ENCODE peak calls at places on chromosomes 11 and 22, in ten cellular contexts. X is uterus; C is A549; Y is H9; I is psoas muscle; T is stomach; S is CD8-positive, alpha-beta memory T cell; R is MM.1S; K is pancreas; G is lower lobe of right lung. L is an unnamed sample.

GRCh38 chr11:134716582-134716981 is 304.5 kb upstream of the B3GAT1 start:
- DNase-seq in X (no peak), C (no peak), Y (no peak), I (no peak), T (no peak), S (no peak), R (no peak), K (no peak), G (no peak), L (no peak)

GRCh38 chr11:31160504-31161422 is 208.8 kb downstream of the DCDC1 start:
- DNase-seq in X (no peak), C (peak; percentile 25), Y (no peak), I (no peak), T (no peak), S (no peak), R (peak; percentile 15), K (no peak), G (no peak), L (no peak)

GRCh38 chr22:40067639-40068038 is 72.9 kb downstream of the FAM83F start:
- DNase-seq in X (no peak), C (no peak), Y (no peak), I (no peak), T (no peak), S (no peak), R (no peak), K (no peak), G (no peak), L (no peak)

GRCh38 chr11:14617241-14618027 is 26.2 kb upstream of the PDE3B start:
- DNase-seq in X (no peak), C (no peak), Y (no peak), I (no peak), T (no peak), S (no peak), R (no peak), K (no peak), G (no peak), L (no peak)

GRCh38 chr22:28783786-28784671 is 11.5 kb downstream of the CCDC117 start:
- DNase-seq in X (no peak), C (peak; percentile 58), Y (no peak), I (no peak), T (no peak), S (no peak), R (no peak), K (no peak), G (no peak), L (no peak)

GRCh38 chr22:22168190-22168940 is 76.2 kb upstream of the VPREB1 start:
- DNase-seq in X (no peak), C (peak; percentile 92), Y (peak; percentile 37), I (no peak), T (no peak), S (no peak), R (peak; percentile 94), K (peak; percentile 20), G (no peak), L (no peak)

GRCh38 chr11:2885676-2886081 is at the start of gene CDKN1C:
- DNase-seq in X (peak; percentile 94), C (peak; percentile 71), Y (peak; percentile 92), I (peak; percentile 89), T (peak; percentile 92), S (peak; percentile 85), R (peak; percentile 85), K (peak; percentile 82), G (peak; percentile 90), L (peak; percentile 42)

GRCh38 chr11:720642-721346 is 14.8 kb downstream of the EPS8L2 start:
- DNase-seq in X (no peak), C (no peak), Y (peak; percentile 94), I (peak; percentile 47), T (peak; percentile 59), S (peak; percentile 21), R (no peak), K (peak; percentile 36), G (no peak), L (no peak)

GRCh38 chr11:30585067-30585891 is 874 bp downstream of the MPPED2 start:
- DNase-seq in X (peak; percentile 49), C (no peak), Y (peak; percentile 51), I (peak; percentile 28), T (peak; percentile 28), S (no peak), R (peak; percentile 42), K (peak; percentile 28), G (peak; percentile 42), L (no peak)

GRCh38 chr11:126403658-126404057 is 48.2 kb downstream of the ST3GAL4 start:
- DNase-seq in X (no peak), C (no peak), Y (no peak), I (no peak), T (no peak), S (no peak), R (no peak), K (no peak), G (no peak), L (no peak)

GRCh38 chr22:34902335-34902734 is 163.6 kb upstream of the ISX start:
- DNase-seq in X (no peak), C (no peak), Y (no peak), I (no peak), T (no peak), S (no peak), R (no peak), K (no peak), G (no peak), L (no peak)

GRCh38 chr11:67043572-67044329 is 12.9 kb upstream of the RHOD start:
- DNase-seq in X (no peak), C (no peak), Y (no peak), I (no peak), T (no peak), S (no peak), R (no peak), K (no peak), G (no peak), L (no peak)

GRCh38 chr11:84316866-84317560 is 1030.8 kb upstream of the CCDC90B start:
- DNase-seq in X (no peak), C (no peak), Y (no peak), I (no peak), T (no peak), S (no peak), R (no peak), K (no peak), G (no peak), L (no peak)

GRCh38 chr11:64711138-64711943 is 11.7 kb downstream of the NRXN2 start:
- DNase-seq in X (no peak), C (no peak), Y (peak; percentile 89), I (no peak), T (no peak), S (no peak), R (no peak), K (no peak), G (no peak), L (no peak)

GRCh38 chr11:43944761-43945311 is 2.4 kb downstream of the C11orf96 start:
- DNase-seq in X (peak; percentile 78), C (peak; percentile 60), Y (peak; percentile 81), I (peak; percentile 77), T (peak; percentile 78), S (peak; percentile 35), R (peak; percentile 87), K (peak; percentile 39), G (peak; percentile 83), L (no peak)

DNA sequence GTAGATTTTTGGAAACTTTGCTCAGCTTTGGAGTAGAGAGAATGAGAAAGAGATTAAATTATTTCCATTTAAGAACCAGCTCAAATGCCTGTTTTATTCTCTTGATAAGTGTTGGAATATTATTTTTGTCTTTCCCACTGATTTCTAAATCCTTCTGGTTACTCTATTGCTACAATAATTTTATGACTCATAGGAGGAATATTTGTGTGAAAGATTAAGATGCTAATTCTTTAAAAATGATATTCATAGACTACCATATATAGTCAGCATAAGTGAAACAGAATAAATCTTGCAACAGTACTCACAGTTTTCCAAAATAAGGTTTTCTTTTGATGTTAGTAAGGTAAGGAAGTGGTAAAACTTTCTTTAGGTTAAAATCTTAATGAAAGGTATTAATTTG is 60.9 kb downstream of the YAP1 start:
- DNase-seq in X (no peak), C (no peak), Y (no peak), I (no peak), T (no peak), S (no peak), R (no peak), K (no peak), G (no peak), L (no peak)
- H3K27ac ChIP-seq in X (peak overlapping the region; percentile 80), C (peak overlapping the region; percentile 39), Y (no peak overlapping the region), I (peak overlapping the region; percentile 13), T (peak overlapping the region; percentile 68), S (no peak overlapping the region), R (no peak overlapping the region), K (no peak overlapping the region), G (peak overlapping the region; percentile 54), L (peak overlapping the region; percentile 94)

DNA sequence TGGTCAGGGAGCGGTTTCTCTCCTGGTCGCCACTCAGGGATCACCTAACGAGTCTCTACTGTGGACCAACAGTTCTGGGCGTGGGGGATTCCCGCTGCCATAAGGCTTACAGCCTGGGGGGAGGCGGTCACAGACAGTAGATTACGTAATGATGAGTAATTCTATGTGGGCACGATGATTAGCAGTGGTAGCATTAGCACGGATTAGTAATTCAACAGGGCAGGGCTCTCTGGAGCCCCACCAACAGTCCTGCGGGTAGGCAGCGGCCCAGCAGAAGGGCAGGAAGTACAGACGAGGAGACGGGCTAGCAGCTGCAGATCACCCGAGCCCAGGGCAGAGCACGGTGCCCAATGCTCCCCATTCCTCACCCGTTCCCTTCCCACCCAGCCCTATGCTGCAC is 3.6 kb downstream of the SHISAL1 start:
- DNase-seq in X (peak; percentile 88), C (peak; percentile 53), Y (no peak), I (peak; percentile 66), T (no peak), S (no peak), R (no peak), K (no peak), G (no peak), L (no peak)
- H3K4me1 ChIP-seq in X (peaks cover 20% of the 10 kb centered on the region), C (peaks cover 25% of the 10 kb centered on the region), Y (no peaks in the 10 kb centered on the region), I (no peaks in the 10 kb centered on the region), T (peaks cover 7% of the 10 kb centered on the region), S (peaks cover under 1% of the 10 kb centered on the region), R (no peaks in the 10 kb centered on the region), K (no peaks in the 10 kb centered on the region), G (peaks cover 9% of the 10 kb centered on the region), L (peaks cover 9% of the 10 kb centered on the region)

DNA sequence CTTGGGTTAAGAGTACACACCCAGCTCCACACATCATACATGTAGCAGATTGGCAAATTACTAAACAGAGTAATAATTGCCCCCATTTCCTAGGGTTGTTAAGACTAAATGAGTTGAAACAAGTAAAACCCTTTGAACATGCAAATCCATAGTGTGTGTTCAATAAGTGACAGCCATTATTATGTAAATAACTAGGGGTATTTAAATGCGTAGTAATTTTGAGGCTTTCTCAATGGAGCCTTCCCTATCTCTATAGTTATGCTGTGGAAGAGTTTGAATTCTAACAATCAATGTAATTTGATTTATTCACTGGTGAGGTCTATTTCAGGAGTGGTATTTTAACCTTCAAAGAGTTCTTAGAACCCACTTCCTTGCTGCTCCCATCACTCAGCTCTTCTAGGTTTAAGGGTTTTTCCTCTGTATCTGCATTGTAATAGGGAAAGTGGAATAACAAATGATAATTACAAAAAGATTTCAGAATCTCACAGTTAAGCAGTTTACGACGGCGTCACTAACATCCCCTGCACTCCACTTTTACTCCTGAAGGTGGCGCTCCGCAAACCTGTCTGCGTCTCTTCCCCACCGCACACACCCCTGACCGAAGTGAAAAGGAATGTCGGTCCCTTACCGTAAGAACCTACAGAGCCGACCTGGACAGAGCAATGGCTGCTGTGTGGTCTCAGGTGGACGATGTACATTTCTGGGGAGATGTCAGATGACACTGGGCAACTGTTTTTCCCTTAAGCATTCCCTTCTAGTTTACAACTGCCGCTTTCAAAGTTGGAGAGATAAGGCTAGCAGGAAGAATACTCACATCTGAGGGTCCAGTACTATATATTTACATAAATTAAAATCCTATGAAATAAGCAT is 80.8 kb downstream of the ZC3H12C start:
- DNase-seq in X (peak; percentile 57), C (peak; percentile 75), Y (peak; percentile 83), I (peak; percentile 57), T (peak; percentile 65), S (peak; percentile 28), R (no peak), K (peak; percentile 50), G (peak; percentile 78), L (no peak)
- H3K27ac ChIP-seq in X (no peak overlapping the region), C (peak overlapping the region; percentile 70), Y (no peak overlapping the region), I (no peak overlapping the region), T (no peak overlapping the region), S (no peak overlapping the region), R (no peak overlapping the region), K (no peak overlapping the region), G (peak overlapping the region; percentile 2), L (no peak overlapping the region)

GRCh38 chr22:49447837-49448236 is 379.8 kb downstream of the BRD1 start:
- DNase-seq in X (no peak), C (no peak), Y (no peak), I (no peak), T (no peak), S (no peak), R (no peak), K (no peak), G (no peak), L (no peak)
- H3K4me1 ChIP-seq in X (no peaks in the 10 kb centered on the region), C (no peaks in the 10 kb centered on the region), Y (peaks cover 4% of the 10 kb centered on the region), I (no peaks in the 10 kb centered on the region), T (no peaks in the 10 kb centered on the region), S (no peaks in the 10 kb centered on the region), R (no peaks in the 10 kb centered on the region), K (no peaks in the 10 kb centered on the region), G (no peaks in the 10 kb centered on the region), L (no peaks in the 10 kb centered on the region)